ENCODE peak calls at places on chromosomes 4 and X, in six cellular contexts. One of them, this sample, is unnamed.

GRCh38 chrX:71565634-71566033 is 12.6 kb upstream of the GCNA start:
- DNase-seq in GM12878: no peak
- DNase-seq in GM23338: no peak
- DNase-seq in H1: no peak
- DNase-seq in HepG2: no peak
- DNase-seq in K562: no peak
- DNase-seq in this sample: no peak

GRCh38 chr4:89204624-89205023 is 93.3 kb downstream of the TIGD2 start:
- DNase-seq in K562: no peak
- DNase-seq in GM12878: no peak
- DNase-seq in H1: no peak
- DNase-seq in GM23338: no peak
- DNase-seq in HepG2: no peak
- DNase-seq in this sample: no peak

GRCh38 chr4:137892134-137892533 is 350.0 kb downstream of the SLC7A11 start:
- DNase-seq in GM12878: no peak
- DNase-seq in HepG2: no peak
- DNase-seq in H1: no peak
- DNase-seq in K562: no peak
- DNase-seq in GM23338: no peak
- DNase-seq in this sample: no peak

GRCh38 chr4:1474126-1475090 is 68.2 kb upstream of the NKX1-1 start:
- DNase-seq in K562: no peak
- DNase-seq in GM23338: no peak
- DNase-seq in H1: no peak
- DNase-seq in HepG2: no peak
- DNase-seq in GM12878: no peak
- DNase-seq in this sample: peak

GRCh38 chr4:56821394-56822263 is at the start of gene SPINK2:
- DNase-seq in GM12878: no peak
- DNase-seq in K562: peak
- DNase-seq in HepG2: no peak
- DNase-seq in H1: peak
- DNase-seq in GM23338: peak
- DNase-seq in this sample: peak

GRCh38 chr4:68712207-68712606 is 41.8 kb upstream of the UGT2B15 start:
- DNase-seq in GM12878: no peak
- DNase-seq in K562: no peak
- DNase-seq in H1: no peak
- DNase-seq in HepG2: no peak
- DNase-seq in GM23338: no peak
- DNase-seq in this sample: no peak

GRCh38 chr4:159410076-159410777 is 307.3 kb downstream of the RAPGEF2 start:
- DNase-seq in HepG2: no peak
- DNase-seq in GM12878: no peak
- DNase-seq in K562: no peak
- DNase-seq in H1: no peak
- DNase-seq in GM23338: no peak
- DNase-seq in this sample: no peak

GRCh38 chr4:98794565-98795205 is 134.2 kb downstream of the EIF4E start:
- DNase-seq in GM23338: peak
- DNase-seq in HepG2: no peak
- DNase-seq in K562: peak
- DNase-seq in H1: no peak
- DNase-seq in GM12878: no peak
- DNase-seq in this sample: no peak

GRCh38 chr4:26248647-26249046 is 72.2 kb upstream of the RBPJ start:
- DNase-seq in GM23338: no peak
- DNase-seq in GM12878: no peak
- DNase-seq in K562: no peak
- DNase-seq in H1: no peak
- DNase-seq in HepG2: no peak
- DNase-seq in this sample: no peak

GRCh38 chr4:56139241-56139827 is 190.6 kb downstream of the CEP135 start:
- DNase-seq in GM23338: no peak
- DNase-seq in GM12878: no peak
- DNase-seq in H1: no peak
- DNase-seq in HepG2: no peak
- DNase-seq in K562: no peak
- DNase-seq in this sample: no peak

GRCh38 chr4:17323619-17324400 is 188.1 kb downstream of the QDPR start:
- DNase-seq in GM23338: no peak
- DNase-seq in GM12878: no peak
- DNase-seq in H1: no peak
- DNase-seq in K562: no peak
- DNase-seq in HepG2: no peak
- DNase-seq in this sample: no peak

GRCh38 chrX:118702741-118703140 is 24.7 kb upstream of the IL13RA1 start:
- DNase-seq in GM12878: no peak
- DNase-seq in GM23338: no peak
- DNase-seq in K562: no peak
- DNase-seq in HepG2: peak
- DNase-seq in H1: no peak
- DNase-seq in this sample: no peak

GRCh38 chr4:2298548-2298991 is 36.7 kb upstream of the MXD4 start:
- DNase-seq in K562: no peak
- DNase-seq in H1: no peak
- DNase-seq in GM12878: no peak
- DNase-seq in HepG2: no peak
- DNase-seq in GM23338: no peak
- DNase-seq in this sample: no peak

GRCh38 chrX:24371391-24371972 is 11.0 kb downstream of the SUPT20HL1 start:
- DNase-seq in GM12878: peak
- DNase-seq in K562: peak
- DNase-seq in GM23338: peak
- DNase-seq in HepG2: peak
- DNase-seq in H1: peak
- DNase-seq in this sample: peak

GRCh38 chrX:13716905-13717304 is 17.5 kb downstream of the TRAPPC2 start:
- DNase-seq in GM23338: peak
- DNase-seq in GM12878: no peak
- DNase-seq in HepG2: no peak
- DNase-seq in H1: no peak
- DNase-seq in K562: no peak
- DNase-seq in this sample: no peak

GRCh38 chrX:68672581-68673318 is 25.3 kb downstream of the STARD8 start:
- DNase-seq in GM23338: no peak
- DNase-seq in H1: no peak
- DNase-seq in K562: no peak
- DNase-seq in HepG2: no peak
- DNase-seq in GM12878: no peak
- DNase-seq in this sample: peak

GRCh38 chr4:86927843-86928395 is 6.9 kb upstream of the AFF1 start:
- DNase-seq in H1: no peak
- DNase-seq in K562: no peak
- DNase-seq in GM23338: no peak
- DNase-seq in HepG2: peak
- DNase-seq in GM12878: no peak
- DNase-seq in this sample: no peak

GRCh38 chrX:346034-346813 is 27.6 kb upstream of the GTPBP6 start:
- DNase-seq in K562: no peak
- DNase-seq in HepG2: no peak
- DNase-seq in GM12878: no peak
- DNase-seq in GM23338: peak
- DNase-seq in H1: peak
- DNase-seq in this sample: peak

GRCh38 chrX:72130156-72130761 is 1.5 kb downstream of the RTL5 start:
- DNase-seq in GM23338: no peak
- DNase-seq in H1: no peak
- DNase-seq in GM12878: no peak
- DNase-seq in K562: no peak
- DNase-seq in HepG2: no peak
- DNase-seq in this sample: no peak

GRCh38 chr4:15479089-15479912 is 9.6 kb downstream of the CC2D2A start:
- DNase-seq in GM12878: no peak
- DNase-seq in K562: peak
- DNase-seq in GM23338: peak
- DNase-seq in HepG2: peak
- DNase-seq in H1: peak
- DNase-seq in this sample: peak

GRCh38 chr4:133775881-133776280 is 425.7 kb downstream of the PABPC4L start:
- DNase-seq in K562: no peak
- DNase-seq in H1: no peak
- DNase-seq in GM12878: no peak
- DNase-seq in HepG2: no peak
- DNase-seq in GM23338: no peak
- DNase-seq in this sample: no peak

GRCh38 chr4:142354794-142355416 is 491.2 kb downstream of the INPP4B start:
- DNase-seq in GM23338: no peak
- DNase-seq in K562: no peak
- DNase-seq in GM12878: no peak
- DNase-seq in HepG2: no peak
- DNase-seq in H1: no peak
- DNase-seq in this sample: no peak

GRCh38 chr4:103994059-103994458 is 274.3 kb upstream of the TACR3 start:
- DNase-seq in HepG2: peak
- DNase-seq in GM23338: peak
- DNase-seq in K562: no peak
- DNase-seq in H1: no peak
- DNase-seq in GM12878: no peak
- DNase-seq in this sample: no peak

GRCh38 chrX:38009641-38010040 is 3.3 kb downstream of the SYTL5 start:
- DNase-seq in K562: no peak
- DNase-seq in H1: no peak
- DNase-seq in HepG2: no peak
- DNase-seq in GM23338: no peak
- DNase-seq in GM12878: no peak
- DNase-seq in this sample: no peak

GRCh38 chr4:91064157-91064853 is 937.1 kb downstream of the CCSER1 start:
- DNase-seq in GM23338: peak
- DNase-seq in K562: no peak
- DNase-seq in GM12878: no peak
- DNase-seq in HepG2: peak
- DNase-seq in H1: peak
- DNase-seq in this sample: no peak

GRCh38 chr4:122576261-122577188 is 44.3 kb downstream of the IL21 start:
- DNase-seq in H1: no peak
- DNase-seq in HepG2: peak
- DNase-seq in GM23338: peak
- DNase-seq in GM12878: no peak
- DNase-seq in K562: peak
- DNase-seq in this sample: no peak

GRCh38 chr4:110359076-110359475 is 116.9 kb upstream of the ENPEP start:
- DNase-seq in K562: no peak
- DNase-seq in GM12878: no peak
- DNase-seq in HepG2: no peak
- DNase-seq in GM23338: no peak
- DNase-seq in H1: no peak
- DNase-seq in this sample: no peak

GRCh38 chr4:184288451-184289178 is 70.9 kb upstream of the ENPP6 start:
- DNase-seq in HepG2: no peak
- DNase-seq in GM12878: peak
- DNase-seq in K562: no peak
- DNase-seq in GM23338: no peak
- DNase-seq in H1: peak
- DNase-seq in this sample: no peak

GRCh38 chr4:161696957-161697356 is 466.8 kb downstream of the FSTL5 start:
- DNase-seq in HepG2: no peak
- DNase-seq in H1: no peak
- DNase-seq in K562: no peak
- DNase-seq in GM23338: peak
- DNase-seq in GM12878: no peak
- DNase-seq in this sample: no peak

GRCh38 chr4:84530449-84530848 is 31.4 kb upstream of the NKX6-1 start:
- DNase-seq in H1: no peak
- DNase-seq in GM23338: no peak
- DNase-seq in HepG2: no peak
- DNase-seq in K562: no peak
- DNase-seq in GM12878: no peak
- DNase-seq in this sample: no peak

GRCh38 chrX:5086388-5086787 is 1142.3 kb downstream of the NLGN4X start:
- DNase-seq in HepG2: no peak
- DNase-seq in H1: no peak
- DNase-seq in GM12878: no peak
- DNase-seq in GM23338: no peak
- DNase-seq in K562: no peak
- DNase-seq in this sample: no peak

DNA sequence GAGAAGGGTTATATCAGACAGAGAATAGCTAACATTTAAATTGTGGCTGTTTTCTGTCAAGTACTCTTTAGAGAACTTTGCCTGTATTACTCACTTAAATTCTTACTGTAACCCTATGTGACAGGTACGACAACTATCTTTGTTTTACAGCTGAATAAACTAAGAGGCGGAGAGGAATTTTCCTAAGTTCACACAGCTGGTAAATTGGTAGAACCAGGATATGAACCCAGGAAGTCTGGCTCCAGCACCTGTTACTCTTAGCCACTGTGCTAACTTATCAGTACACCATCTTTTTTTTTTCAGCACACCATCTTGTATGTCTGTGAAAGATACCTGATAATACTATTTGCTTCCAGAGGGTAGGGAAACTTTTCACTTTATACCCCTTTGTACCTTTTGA is 2.0 kb upstream of the SYP start:
- DNase-seq in H1: no peak
- DNase-seq in GM23338: no peak
- DNase-seq in GM12878: no peak
- DNase-seq in K562: no peak
- DNase-seq in HepG2: no peak
- DNase-seq in this sample: no peak
- TF ChIP-seq CREB1 in H1: no peak
- TF ChIP-seq CREB1 in GM23338: no peak
- TF ChIP-seq CREB1 in GM12878: no peak
- TF ChIP-seq CREB1 in K562: no peak
- TF ChIP-seq CREB1 in HepG2: no peak
- TF ChIP-seq CREB1 in this sample: no peak

GRCh38 chr4:19783667-19784223 is 468.0 kb upstream of the SLIT2 start:
- DNase-seq in K562: no peak
- DNase-seq in HepG2: no peak
- DNase-seq in GM23338: no peak
- DNase-seq in GM12878: no peak
- DNase-seq in H1: no peak
- DNase-seq in this sample: no peak
- TF ChIP-seq CREB1 in K562: no peak
- TF ChIP-seq CREB1 in HepG2: no peak
- TF ChIP-seq CREB1 in GM23338: no peak
- TF ChIP-seq CREB1 in GM12878: no peak
- TF ChIP-seq CREB1 in H1: no peak
- TF ChIP-seq CREB1 in this sample: no peak

DNA sequence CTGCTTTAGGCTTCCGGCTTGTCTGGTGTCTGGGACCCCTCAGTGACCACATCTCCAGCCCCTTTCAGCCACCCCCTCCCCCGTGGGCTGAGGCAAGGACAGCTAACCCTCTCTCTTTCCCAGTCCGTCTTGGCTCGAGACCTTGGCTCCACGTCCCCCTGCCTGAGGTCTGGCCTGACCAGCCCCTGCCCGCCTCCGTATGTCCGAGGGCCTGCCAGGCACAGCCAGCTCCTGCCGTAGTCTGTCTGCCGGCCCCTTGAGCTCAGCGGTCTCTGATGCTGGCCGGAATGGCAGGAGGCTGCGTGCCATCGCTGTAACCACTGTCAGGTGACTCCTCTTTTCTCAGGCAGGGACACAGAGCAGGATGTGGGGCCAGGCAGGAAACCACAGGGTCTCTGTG is 73.3 kb upstream of the LRPAP1 start:
- DNase-seq in K562: no peak
- DNase-seq in H1: no peak
- DNase-seq in GM12878: no peak
- DNase-seq in HepG2: no peak
- DNase-seq in GM23338: no peak
- DNase-seq in this sample: no peak
- TF ChIP-seq CREB1 in K562: no peak
- TF ChIP-seq CREB1 in H1: no peak
- TF ChIP-seq CREB1 in GM12878: no peak
- TF ChIP-seq CREB1 in HepG2: no peak
- TF ChIP-seq CREB1 in GM23338: no peak
- TF ChIP-seq CREB1 in this sample: no peak

GRCh38 chr4:81062001-81062400 is 31.5 kb downstream of the BMP3 start:
- DNase-seq in HepG2: no peak
- DNase-seq in GM12878: no peak
- DNase-seq in K562: no peak
- DNase-seq in H1: no peak
- DNase-seq in GM23338: no peak
- DNase-seq in this sample: no peak
- TF ChIP-seq CREB1 in HepG2: no peak
- TF ChIP-seq CREB1 in GM12878: no peak
- TF ChIP-seq CREB1 in K562: no peak
- TF ChIP-seq CREB1 in H1: no peak
- TF ChIP-seq CREB1 in GM23338: no peak
- TF ChIP-seq CREB1 in this sample: no peak